ENCODE peak calls at places on chromosomes 4 and X, in six cellular contexts. One of them, this sample, is unnamed.

GRCh38 chr4:37873383-37873782 is 17.5 kb upstream of the TBC1D1 start:
- DNase-seq in NAMALWA: no peak
- DNase-seq in NCI-H1105: no peak
- DNase-seq in lower leg skin: no peak
- DNase-seq in activated CD4-positive, alpha-beta T cell treated with anti-CD3 and anti-CD28 coated beads for 1 hour: no peak
- DNase-seq in right cardiac atrium: no peak
- DNase-seq in this sample: no peak

GRCh38 chrX:134603806-134604700 is 54.2 kb downstream of the PLAC1 start:
- DNase-seq in NAMALWA: no peak
- DNase-seq in NCI-H1105: no peak
- DNase-seq in lower leg skin: peak; percentile 23
- DNase-seq in activated CD4-positive, alpha-beta T cell treated with anti-CD3 and anti-CD28 coated beads for 1 hour: no peak
- DNase-seq in right cardiac atrium: no peak
- DNase-seq in this sample: no peak

GRCh38 chr4:137635596-137635995 is 103.3 kb upstream of the PCDH18 start:
- DNase-seq in NAMALWA: no peak
- DNase-seq in NCI-H1105: no peak
- DNase-seq in lower leg skin: no peak
- DNase-seq in activated CD4-positive, alpha-beta T cell treated with anti-CD3 and anti-CD28 coated beads for 1 hour: no peak
- DNase-seq in right cardiac atrium: no peak
- DNase-seq in this sample: no peak

GRCh38 chr4:84498203-84499026 is 677 bp downstream of the NKX6-1 start:
- DNase-seq in NAMALWA: no peak
- DNase-seq in NCI-H1105: peak; percentile 22
- DNase-seq in lower leg skin: no peak
- DNase-seq in activated CD4-positive, alpha-beta T cell treated with anti-CD3 and anti-CD28 coated beads for 1 hour: no peak
- DNase-seq in right cardiac atrium: peak; percentile 40
- DNase-seq in this sample: no peak

GRCh38 chrX:143788265-143788664 is 67.7 kb upstream of the SPANXN2 start:
- DNase-seq in NAMALWA: peak; percentile 3
- DNase-seq in NCI-H1105: no peak
- DNase-seq in lower leg skin: no peak
- DNase-seq in activated CD4-positive, alpha-beta T cell treated with anti-CD3 and anti-CD28 coated beads for 1 hour: no peak
- DNase-seq in right cardiac atrium: no peak
- DNase-seq in this sample: peak; percentile 5

GRCh38 chrX:10387011-10387410 is 230.2 kb downstream of the CLCN4 start:
- DNase-seq in NAMALWA: no peak
- DNase-seq in NCI-H1105: no peak
- DNase-seq in lower leg skin: no peak
- DNase-seq in activated CD4-positive, alpha-beta T cell treated with anti-CD3 and anti-CD28 coated beads for 1 hour: no peak
- DNase-seq in right cardiac atrium: no peak
- DNase-seq in this sample: no peak

GRCh38 chr4:93764647-93765246 is 63.8 kb upstream of the ATOH1 start:
- DNase-seq in NAMALWA: peak; percentile 70
- DNase-seq in NCI-H1105: no peak
- DNase-seq in lower leg skin: peak; percentile 17
- DNase-seq in activated CD4-positive, alpha-beta T cell treated with anti-CD3 and anti-CD28 coated beads for 1 hour: no peak
- DNase-seq in right cardiac atrium: no peak
- DNase-seq in this sample: no peak

GRCh38 chrX:46029777-46030176 is 515.4 kb downstream of the ZNF674 start:
- DNase-seq in NAMALWA: no peak
- DNase-seq in NCI-H1105: peak; percentile 80
- DNase-seq in lower leg skin: no peak
- DNase-seq in activated CD4-positive, alpha-beta T cell treated with anti-CD3 and anti-CD28 coated beads for 1 hour: no peak
- DNase-seq in right cardiac atrium: no peak
- DNase-seq in this sample: peak; percentile 97

GRCh38 chr4:122718265-122718664 is 14.2 kb upstream of the BBS12 start:
- DNase-seq in NAMALWA: no peak
- DNase-seq in NCI-H1105: no peak
- DNase-seq in lower leg skin: no peak
- DNase-seq in activated CD4-positive, alpha-beta T cell treated with anti-CD3 and anti-CD28 coated beads for 1 hour: no peak
- DNase-seq in right cardiac atrium: no peak
- DNase-seq in this sample: no peak

GRCh38 chr4:140754918-140755810 is 1.0 kb downstream of the TBC1D9 start:
- DNase-seq in NAMALWA: no peak
- DNase-seq in NCI-H1105: no peak
- DNase-seq in lower leg skin: no peak
- DNase-seq in activated CD4-positive, alpha-beta T cell treated with anti-CD3 and anti-CD28 coated beads for 1 hour: no peak
- DNase-seq in right cardiac atrium: no peak
- DNase-seq in this sample: peak; percentile 7

GRCh38 chr4:178356725-178357124 is 914.5 kb upstream of the AGA start:
- DNase-seq in NAMALWA: no peak
- DNase-seq in NCI-H1105: no peak
- DNase-seq in lower leg skin: no peak
- DNase-seq in activated CD4-positive, alpha-beta T cell treated with anti-CD3 and anti-CD28 coated beads for 1 hour: no peak
- DNase-seq in right cardiac atrium: no peak
- DNase-seq in this sample: no peak

GRCh38 chrX:138191998-138192397 is 519.5 kb downstream of the FGF13 start:
- DNase-seq in NAMALWA: peak; percentile 37
- DNase-seq in NCI-H1105: peak; percentile 1
- DNase-seq in lower leg skin: no peak
- DNase-seq in activated CD4-positive, alpha-beta T cell treated with anti-CD3 and anti-CD28 coated beads for 1 hour: no peak
- DNase-seq in right cardiac atrium: no peak
- DNase-seq in this sample: no peak

GRCh38 chr4:145619639-145619996 is 433 bp downstream of the MMAA start:
- DNase-seq in NAMALWA: no peak
- DNase-seq in NCI-H1105: no peak
- DNase-seq in lower leg skin: peak; percentile 26
- DNase-seq in activated CD4-positive, alpha-beta T cell treated with anti-CD3 and anti-CD28 coated beads for 1 hour: no peak
- DNase-seq in right cardiac atrium: peak; percentile 18
- DNase-seq in this sample: no peak